ENCODE peak calls at places on chromosomes 6 and 20, in five cellular contexts. One of them, this sample, is unnamed. For H3K27me3, the result is how much of the 10 kb centered on the place peaks cover.

GRCh38 chr6:25882066-25882496 is 8.0 kb upstream of the SLC17A3 start:
- DNase-seq in hepatocyte: peak
- DNase-seq in aorta: peak
- DNase-seq in uterus: no peak
- DNase-seq in heart right ventricle: peak
- DNase-seq in this sample: peak

GRCh38 chr6:72622094-72622540 is 253 bp downstream of the KCNQ5 start:
- DNase-seq in aorta: peak
- DNase-seq in uterus: no peak
- DNase-seq in hepatocyte: peak
- DNase-seq in heart right ventricle: peak
- DNase-seq in this sample: peak

GRCh38 chr6:48782230-48782629 is 671.2 kb upstream of the PTCHD4 start:
- DNase-seq in uterus: no peak
- DNase-seq in heart right ventricle: no peak
- DNase-seq in hepatocyte: no peak
- DNase-seq in aorta: no peak
- DNase-seq in this sample: no peak

GRCh38 chr6:133034509-133035206 is 206.5 kb upstream of the EYA4 start:
- DNase-seq in aorta: no peak
- DNase-seq in uterus: no peak
- DNase-seq in heart right ventricle: no peak
- DNase-seq in hepatocyte: no peak
- DNase-seq in this sample: no peak

GRCh38 chr20:48026981-48027592 is 241.8 kb upstream of the SULF2 start:
- DNase-seq in hepatocyte: no peak
- DNase-seq in aorta: no peak
- DNase-seq in heart right ventricle: no peak
- DNase-seq in uterus: no peak
- DNase-seq in this sample: no peak

GRCh38 chr20:50559856-50560623 is 49.9 kb downstream of the PTPN1 start:
- DNase-seq in heart right ventricle: no peak
- DNase-seq in aorta: no peak
- DNase-seq in uterus: no peak
- DNase-seq in hepatocyte: no peak
- DNase-seq in this sample: no peak

GRCh38 chr6:90530882-90531281 is 56.0 kb downstream of the MAP3K7 start:
- DNase-seq in hepatocyte: no peak
- DNase-seq in uterus: no peak
- DNase-seq in aorta: no peak
- DNase-seq in heart right ventricle: no peak
- DNase-seq in this sample: no peak

GRCh38 chr6:11586574-11586973 is 49.0 kb downstream of the TMEM170B start:
- DNase-seq in aorta: no peak
- DNase-seq in uterus: no peak
- DNase-seq in hepatocyte: peak
- DNase-seq in heart right ventricle: no peak
- DNase-seq in this sample: no peak

GRCh38 chr6:108120311-108120710 is 45.5 kb upstream of the NR2E1 start:
- DNase-seq in aorta: no peak
- DNase-seq in uterus: no peak
- DNase-seq in heart right ventricle: no peak
- DNase-seq in hepatocyte: no peak
- DNase-seq in this sample: no peak

GRCh38 chr6:53984163-53984562 is 127.1 kb upstream of the MLIP start:
- DNase-seq in uterus: no peak
- DNase-seq in hepatocyte: no peak
- DNase-seq in aorta: no peak
- DNase-seq in heart right ventricle: no peak
- DNase-seq in this sample: no peak

GRCh38 chr6:68313911-68314310 is 321.2 kb upstream of the ADGRB3 start:
- DNase-seq in uterus: no peak
- DNase-seq in heart right ventricle: no peak
- DNase-seq in hepatocyte: no peak
- DNase-seq in aorta: no peak
- DNase-seq in this sample: no peak

GRCh38 chr6:33880746-33881145 is 76.9 kb upstream of the MLN start:
- DNase-seq in heart right ventricle: no peak
- DNase-seq in hepatocyte: no peak
- DNase-seq in aorta: no peak
- DNase-seq in uterus: no peak
- DNase-seq in this sample: no peak

GRCh38 chr6:15551798-15552197 is 111.0 kb downstream of the DTNBP1 start:
- DNase-seq in hepatocyte: no peak
- DNase-seq in aorta: no peak
- DNase-seq in heart right ventricle: no peak
- DNase-seq in uterus: no peak
- DNase-seq in this sample: peak

GRCh38 chr20:53322651-53323050 is 271.0 kb downstream of the ZNF217 start:
- DNase-seq in aorta: no peak
- DNase-seq in hepatocyte: no peak
- DNase-seq in heart right ventricle: no peak
- DNase-seq in uterus: no peak
- DNase-seq in this sample: no peak

GRCh38 chr20:20362774-20363435 is 5.0 kb upstream of the INSM1 start:
- DNase-seq in uterus: no peak
- DNase-seq in heart right ventricle: no peak
- DNase-seq in aorta: no peak
- DNase-seq in hepatocyte: peak
- DNase-seq in this sample: no peak
- H3K27me3 ChIP-seq in uterus: under half
- H3K27me3 ChIP-seq in heart right ventricle: half or more
- H3K27me3 ChIP-seq in aorta: under half
- H3K27me3 ChIP-seq in hepatocyte: half or more
- H3K27me3 ChIP-seq in this sample: half or more

GRCh38 chr6:37735722-37736121 is 38.0 kb upstream of the MDGA1 start:
- DNase-seq in uterus: no peak
- DNase-seq in aorta: no peak
- DNase-seq in hepatocyte: no peak
- DNase-seq in heart right ventricle: no peak
- DNase-seq in this sample: no peak
- H3K27ac ChIP-seq in uterus: no peak
- H3K27ac ChIP-seq in aorta: no peak
- H3K27ac ChIP-seq in hepatocyte: peak
- H3K27ac ChIP-seq in heart right ventricle: no peak
- H3K27ac ChIP-seq in this sample: no peak

DNA sequence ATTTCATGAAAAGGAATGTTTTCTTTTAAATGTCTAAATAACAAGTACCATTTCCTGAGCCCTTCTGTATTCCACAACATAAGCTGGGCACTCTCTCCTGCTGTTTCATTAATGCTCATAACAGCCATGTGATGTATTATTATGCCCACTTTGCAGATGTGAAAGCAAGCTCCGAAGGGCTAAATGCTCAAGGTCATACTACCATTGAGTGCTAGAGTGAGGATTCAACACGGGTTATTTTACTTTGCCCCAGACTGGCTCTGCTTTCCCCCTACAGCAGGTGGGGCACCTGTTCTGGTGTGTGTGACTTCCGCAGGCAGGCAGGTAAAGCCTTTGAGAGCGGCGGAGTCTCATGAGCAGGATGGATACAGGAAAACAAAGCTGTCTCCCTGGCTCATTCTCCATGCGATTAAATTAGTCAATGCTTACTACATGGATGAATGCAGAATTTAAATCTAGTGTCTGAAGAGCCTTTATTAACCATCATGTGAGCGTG is 30.3 kb downstream of the CNKSR3 start:
- DNase-seq in hepatocyte: no peak
- DNase-seq in aorta: no peak
- DNase-seq in uterus: no peak
- DNase-seq in heart right ventricle: no peak
- DNase-seq in this sample: peak
- H3K4me3 ChIP-seq in hepatocyte: no peak
- H3K4me3 ChIP-seq in aorta: no peak
- H3K4me3 ChIP-seq in uterus: no peak
- H3K4me3 ChIP-seq in heart right ventricle: no peak
- H3K4me3 ChIP-seq in this sample: no peak

GRCh38 chr6:120935908-120936307 is 398.4 kb downstream of the TBC1D32 start:
- DNase-seq in uterus: no peak
- DNase-seq in heart right ventricle: no peak
- DNase-seq in hepatocyte: no peak
- DNase-seq in aorta: no peak
- DNase-seq in this sample: no peak
- H3K27me3 ChIP-seq in uterus: under half
- H3K27me3 ChIP-seq in heart right ventricle: under half
- H3K27me3 ChIP-seq in hepatocyte: under half
- H3K27me3 ChIP-seq in aorta: under half
- H3K27me3 ChIP-seq in this sample: under half

GRCh38 chr6:158357570-158358216 is 45.4 kb downstream of the TULP4 start:
- DNase-seq in hepatocyte: no peak
- DNase-seq in heart right ventricle: no peak
- DNase-seq in uterus: no peak
- DNase-seq in aorta: no peak
- DNase-seq in this sample: peak

GRCh38 chr6:158358450-158359077 is 46.3 kb downstream of the TULP4 start:
- DNase-seq in heart right ventricle: no peak
- DNase-seq in aorta: no peak
- DNase-seq in uterus: no peak
- DNase-seq in hepatocyte: no peak
- DNase-seq in this sample: peak

GRCh38 chr6:158354509-158354877 is 42.2 kb downstream of the TULP4 start:
- DNase-seq in aorta: no peak
- DNase-seq in heart right ventricle: no peak
- DNase-seq in uterus: no peak
- DNase-seq in hepatocyte: no peak
- DNase-seq in this sample: no peak

GRCh38 chr6:158353851-158354508 is 41.7 kb downstream of the TULP4 start:
- DNase-seq in uterus: no peak
- DNase-seq in hepatocyte: no peak
- DNase-seq in heart right ventricle: no peak
- DNase-seq in aorta: no peak
- DNase-seq in this sample: no peak

GRCh38 chr6:158356586-158357546 is 44.6 kb downstream of the TULP4 start:
- DNase-seq in heart right ventricle: no peak
- DNase-seq in uterus: no peak
- DNase-seq in hepatocyte: no peak
- DNase-seq in aorta: no peak
- DNase-seq in this sample: peak
- H3K27ac ChIP-seq in heart right ventricle: no peak
- H3K27ac ChIP-seq in uterus: no peak
- H3K27ac ChIP-seq in hepatocyte: no peak
- H3K27ac ChIP-seq in aorta: no peak
- H3K27ac ChIP-seq in this sample: no peak

GRCh38 chr6:138971601-138972000 is 16.5 kb downstream of the REPS1 start:
- DNase-seq in aorta: no peak
- DNase-seq in heart right ventricle: no peak
- DNase-seq in hepatocyte: no peak
- DNase-seq in uterus: no peak
- DNase-seq in this sample: no peak
- H3K4me3 ChIP-seq in aorta: no peak
- H3K4me3 ChIP-seq in heart right ventricle: no peak
- H3K4me3 ChIP-seq in hepatocyte: no peak
- H3K4me3 ChIP-seq in uterus: no peak
- H3K4me3 ChIP-seq in this sample: no peak

GRCh38 chr20:36400901-36401300 is 94.8 kb downstream of the DLGAP4 start:
- DNase-seq in hepatocyte: no peak
- DNase-seq in heart right ventricle: no peak
- DNase-seq in uterus: no peak
- DNase-seq in aorta: no peak
- DNase-seq in this sample: no peak
- H3K27me3 ChIP-seq in hepatocyte: under half
- H3K27me3 ChIP-seq in heart right ventricle: under half
- H3K27me3 ChIP-seq in uterus: under half
- H3K27me3 ChIP-seq in aorta: under half
- H3K27me3 ChIP-seq in this sample: under half

GRCh38 chr6:5394280-5394679 is 133.0 kb downstream of the FARS2 start:
- DNase-seq in heart right ventricle: no peak
- DNase-seq in uterus: no peak
- DNase-seq in hepatocyte: no peak
- DNase-seq in aorta: no peak
- DNase-seq in this sample: no peak

GRCh38 chr6:5390177-5390576 is 128.9 kb downstream of the FARS2 start:
- DNase-seq in aorta: no peak
- DNase-seq in uterus: no peak
- DNase-seq in hepatocyte: no peak
- DNase-seq in heart right ventricle: no peak
- DNase-seq in this sample: no peak

GRCh38 chr6:5398530-5398929 is 137.2 kb downstream of the FARS2 start:
- DNase-seq in aorta: no peak
- DNase-seq in uterus: no peak
- DNase-seq in hepatocyte: peak
- DNase-seq in heart right ventricle: no peak
- DNase-seq in this sample: no peak

GRCh38 chr6:5399391-5399790 is 138.1 kb downstream of the FARS2 start:
- DNase-seq in uterus: no peak
- DNase-seq in hepatocyte: no peak
- DNase-seq in heart right ventricle: no peak
- DNase-seq in aorta: no peak
- DNase-seq in this sample: no peak

GRCh38 chr6:5395719-5396118 is 134.4 kb downstream of the FARS2 start:
- DNase-seq in uterus: no peak
- DNase-seq in hepatocyte: no peak
- DNase-seq in aorta: no peak
- DNase-seq in heart right ventricle: no peak
- DNase-seq in this sample: no peak
- H3K27ac ChIP-seq in uterus: no peak
- H3K27ac ChIP-seq in hepatocyte: no peak
- H3K27ac ChIP-seq in aorta: no peak
- H3K27ac ChIP-seq in heart right ventricle: no peak
- H3K27ac ChIP-seq in this sample: no peak

DNA sequence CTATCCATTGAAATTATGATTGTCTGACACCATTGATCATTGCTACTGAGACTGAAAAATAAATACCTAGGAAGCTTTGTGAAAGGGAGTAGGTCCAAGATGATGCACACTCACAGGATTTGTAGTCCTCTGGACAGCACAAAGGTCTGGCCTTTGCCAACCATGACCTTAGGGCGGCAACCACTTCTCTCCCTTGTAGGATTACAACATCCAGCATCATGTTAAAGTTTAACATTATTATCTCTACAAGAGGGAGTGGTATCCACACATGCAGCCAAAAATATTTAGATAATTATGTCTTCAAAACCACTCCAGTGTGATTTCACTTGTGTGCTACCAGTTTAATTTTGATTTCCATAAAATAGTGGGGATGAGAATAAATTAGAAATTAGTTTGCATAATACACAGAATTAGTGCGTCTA is 51.1 kb upstream of the NHSL1 start:
- DNase-seq in hepatocyte: no peak
- DNase-seq in heart right ventricle: no peak
- DNase-seq in uterus: no peak
- DNase-seq in aorta: no peak
- DNase-seq in this sample: no peak
- H3K4me3 ChIP-seq in hepatocyte: no peak
- H3K4me3 ChIP-seq in heart right ventricle: no peak
- H3K4me3 ChIP-seq in uterus: no peak
- H3K4me3 ChIP-seq in aorta: no peak
- H3K4me3 ChIP-seq in this sample: no peak